ENCODE peak calls at places on chromosome 12, in six cellular contexts. X is dermis blood vessel endothelial cell; A is left ventricle myocardium inferior; H is hypothalamus; G is NCI-H1092; Z is stimulated activated CD4-positive, alpha-beta T cell treated with anti-CD3 and anti-CD28 coated beads, Interleukin-4, amount 100 ng/mL, for 24 hours. O is an unnamed sample.

GRCh38 chr12:6788972-6789905 is at the start of gene CD4:
- DNase-seq in X (no peak), A (peak), H (no peak), G (no peak), Z (peak), O (no peak)

GRCh38 chr12:67650127-67650495 is 1.6 kb downstream of the DYRK2 start:
- DNase-seq in X (peak), A (peak), H (no peak), G (no peak), Z (no peak), O (no peak)

GRCh38 chr12:53803703-53804102 is 51.9 kb upstream of the CISTR start:
- DNase-seq in X (no peak), A (no peak), H (no peak), G (no peak), Z (no peak), O (no peak)

GRCh38 chr12:83823386-83824045 is 1089.1 kb downstream of the SLC6A15 start:
- DNase-seq in X (peak), A (no peak), H (peak), G (peak), Z (peak), O (no peak)

GRCh38 chr12:120463712-120464111 is 5.8 kb downstream of the SRSF9 start:
- DNase-seq in X (no peak), A (no peak), H (no peak), G (no peak), Z (no peak), O (no peak)

GRCh38 chr12:97642906-97643305 is 180.3 kb downstream of the RMST start:
- DNase-seq in X (no peak), A (no peak), H (no peak), G (no peak), Z (no peak), O (no peak)

GRCh38 chr12:69415471-69416275 is 54.5 kb upstream of the FRS2 start:
- DNase-seq in X (peak), A (peak), H (no peak), G (no peak), Z (no peak), O (no peak)

GRCh38 chr12:54932038-54932437 is 52.5 kb downstream of the TESPA1 start:
- DNase-seq in X (no peak), A (no peak), H (no peak), G (no peak), Z (no peak), O (no peak)

GRCh38 chr12:109169676-109170075 is 53.3 kb downstream of the ACACB start:
- DNase-seq in X (peak), A (no peak), H (no peak), G (no peak), Z (no peak), O (no peak)

GRCh38 chr12:53983580-53984572 is 1.1 kb upstream of the HOXC10 start:
- DNase-seq in X (no peak), A (no peak), H (no peak), G (no peak), Z (no peak), O (no peak)

GRCh38 chr12:131825146-131825892 is 2.9 kb upstream of the MMP17 start:
- DNase-seq in X (no peak), A (no peak), H (no peak), G (no peak), Z (no peak), O (no peak)

GRCh38 chr12:108826807-108827721 is 30.3 kb downstream of the SSH1 start:
- DNase-seq in X (peak), A (peak), H (no peak), G (no peak), Z (no peak), O (no peak)